ENCODE peak calls at places on chromosome 3, in four cellular contexts. B is K562, C is H1, W is HepG2. X is an unnamed sample.

GRCh38 chr3:193815246-193816027 is 222.4 kb downstream of the OPA1 start:
- DNase-seq in B (no peak), C (no peak), W (no peak), X (no peak)

GRCh38 chr3:94440767-94441493 is 378.1 kb downstream of the NSUN3 start:
- DNase-seq in B (no peak), C (no peak), W (peak), X (no peak)

GRCh38 chr3:160486459-160486869 is 36.9 kb upstream of the TRIM59 start:
- DNase-seq in C (no peak), W (peak), B (no peak), X (peak)

GRCh38 chr3:147758786-147759185 is 349.6 kb downstream of the ZIC1 start:
- DNase-seq in B (no peak), W (no peak), C (no peak), X (no peak)

GRCh38 chr3:189967254-189967865 is 153.3 kb downstream of the P3H2 start:
- DNase-seq in C (no peak), B (peak), W (peak), X (peak)

GRCh38 chr3:122636697-122637096 is 43.9 kb upstream of the PARP14 start:
- DNase-seq in W (no peak), B (no peak), C (no peak), X (no peak)

GRCh38 chr3:73365756-73366397 is 258.9 kb downstream of the PDZRN3 start:
- DNase-seq in B (no peak), C (no peak), W (no peak), X (no peak)

GRCh38 chr3:7800006-7800780 is 701.4 kb upstream of the LMCD1 start:
- DNase-seq in B (no peak), W (no peak), C (no peak), X (no peak)

GRCh38 chr3:100333970-100334339 is 602 bp upstream of the NIT2 start:
- DNase-seq in W (no peak), B (no peak), C (no peak), X (no peak)

GRCh38 chr3:128487813-128488635 is 5.0 kb downstream of the GATA2 start:
- DNase-seq in B (peak), W (peak), C (peak), X (peak)

GRCh38 chr3:14154895-14155432 is 23.4 kb downstream of the XPC start:
- DNase-seq in C (no peak), B (no peak), W (no peak), X (no peak)

GRCh38 chr3:23172059-23172458 is 31.1 kb upstream of the UBE2E2 start:
- DNase-seq in C (no peak), W (no peak), B (no peak), X (no peak)

GRCh38 chr3:57910988-57911387 is 97.2 kb upstream of the FLNB start:
- DNase-seq in W (peak), C (no peak), B (no peak), X (peak)

GRCh38 chr3:58824285-58824684 is 157.7 kb upstream of the FAM3D start:
- DNase-seq in W (peak), B (peak), C (peak), X (peak)

GRCh38 chr3:62604301-62604700 is 231.0 kb upstream of the FEZF2 start:
- DNase-seq in B (no peak), C (no peak), W (no peak), X (no peak)

GRCh38 chr3:177602601-177603136 is 405.4 kb upstream of the TBL1XR1 start:
- DNase-seq in B (no peak), W (no peak), C (no peak), X (no peak)

GRCh38 chr3:65107174-65107573 is 419.4 kb upstream of the ADAMTS9 start:
- DNase-seq in C (no peak), B (no peak), W (no peak), X (no peak)

GRCh38 chr3:96294143-96294542 is 520.3 kb upstream of the EPHA6 start:
- DNase-seq in B (no peak), W (no peak), C (no peak), X (no peak)

GRCh38 chr3:190384241-190384863 is 3.6 kb upstream of the CLDN16 start:
- DNase-seq in C (no peak), B (no peak), W (peak), X (peak)

GRCh38 chr3:54826255-54826691 is 101.6 kb downstream of the LRTM1 start:
- DNase-seq in B (no peak), W (no peak), C (no peak), X (no peak)

GRCh38 chr3:135103913-135104312 is 308.9 kb downstream of the EPHB1 start:
- DNase-seq in C (no peak), B (no peak), W (no peak), X (no peak)

GRCh38 chr3:102265720-102266119 is 169.1 kb upstream of the ZPLD1 start:
- DNase-seq in C (no peak), W (no peak), B (no peak), X (no peak)

GRCh38 chr3:117611242-117611641 is 901.7 kb downstream of the TUSC7 start:
- DNase-seq in W (no peak), C (no peak), B (no peak), X (no peak)

GRCh38 chr3:61381745-61382392 is 130.6 kb upstream of the FHIT start:
- DNase-seq in C (no peak), B (peak), W (peak), X (peak)

GRCh38 chr3:61789861-61790260 is 228.5 kb downstream of the PTPRG start:
- DNase-seq in W (no peak), C (no peak), B (no peak), X (no peak)

GRCh38 chr3:151798476-151798875 is 15.4 kb upstream of the AADAC start:
- DNase-seq in B (no peak), W (no peak), C (no peak), X (no peak)

GRCh38 chr3:24704496-24704895 is 209.8 kb upstream of the THRB start:
- DNase-seq in C (no peak), W (no peak), B (no peak), X (no peak)

GRCh38 chr3:133894334-133895207 is 1.1 kb downstream of the RAB6B start:
- DNase-seq in W (no peak), C (no peak), B (peak), X (no peak)

GRCh38 chr3:88075497-88075896 is 16.4 kb downstream of the ZNF654 start:
- DNase-seq in B (no peak), C (no peak), W (no peak), X (no peak)

GRCh38 chr3:171875923-171876412 is 32.8 kb downstream of the TMEM212 start:
- DNase-seq in B (no peak), C (no peak), W (peak), X (no peak)

GRCh38 chr3:157159037-157159761 is 748 bp downstream of the CCNL1 start:
- DNase-seq in B (no peak), C (no peak), W (peak), X (no peak)

GRCh38 chr3:35987386-35987785 is 348.1 kb downstream of the ARPP21 start:
- DNase-seq in W (no peak), B (no peak), C (no peak), X (no peak)

GRCh38 chr3:194632983-194633348 is 253 bp downstream of the TMEM44 start:
- DNase-seq in W (no peak), C (no peak), B (peak), X (no peak)

GRCh38 chr3:192795021-192795420 is 67.7 kb upstream of the FGF12 start:
- DNase-seq in B (no peak), W (no peak), C (no peak), X (no peak)

GRCh38 chr3:32313723-32314473 is 75.4 kb downstream of the CMTM8 start:
- DNase-seq in W (no peak), B (no peak), C (no peak), X (peak)

GRCh38 chr3:186966406-186966805 is 36.1 kb downstream of the ST6GAL1 start:
- DNase-seq in C (no peak), W (no peak), B (no peak), X (no peak)

GRCh38 chr3:186965141-186965879 is 35.0 kb downstream of the ST6GAL1 start:
- DNase-seq in W (no peak), C (no peak), B (no peak), X (no peak)

GRCh38 chr3:186963636-186964035 is 33.3 kb downstream of the ST6GAL1 start:
- DNase-seq in B (no peak), W (no peak), C (no peak), X (no peak)

GRCh38 chr3:186964071-186964470 is 33.7 kb downstream of the ST6GAL1 start:
- DNase-seq in W (no peak), B (no peak), C (no peak), X (no peak)

GRCh38 chr3:186964629-186965028 is 34.3 kb downstream of the ST6GAL1 start:
- DNase-seq in C (no peak), W (no peak), B (no peak), X (no peak)
- H3K9ac ChIP-seq in C (no peak), W (no peak), B (no peak), X (no peak)

DNA sequence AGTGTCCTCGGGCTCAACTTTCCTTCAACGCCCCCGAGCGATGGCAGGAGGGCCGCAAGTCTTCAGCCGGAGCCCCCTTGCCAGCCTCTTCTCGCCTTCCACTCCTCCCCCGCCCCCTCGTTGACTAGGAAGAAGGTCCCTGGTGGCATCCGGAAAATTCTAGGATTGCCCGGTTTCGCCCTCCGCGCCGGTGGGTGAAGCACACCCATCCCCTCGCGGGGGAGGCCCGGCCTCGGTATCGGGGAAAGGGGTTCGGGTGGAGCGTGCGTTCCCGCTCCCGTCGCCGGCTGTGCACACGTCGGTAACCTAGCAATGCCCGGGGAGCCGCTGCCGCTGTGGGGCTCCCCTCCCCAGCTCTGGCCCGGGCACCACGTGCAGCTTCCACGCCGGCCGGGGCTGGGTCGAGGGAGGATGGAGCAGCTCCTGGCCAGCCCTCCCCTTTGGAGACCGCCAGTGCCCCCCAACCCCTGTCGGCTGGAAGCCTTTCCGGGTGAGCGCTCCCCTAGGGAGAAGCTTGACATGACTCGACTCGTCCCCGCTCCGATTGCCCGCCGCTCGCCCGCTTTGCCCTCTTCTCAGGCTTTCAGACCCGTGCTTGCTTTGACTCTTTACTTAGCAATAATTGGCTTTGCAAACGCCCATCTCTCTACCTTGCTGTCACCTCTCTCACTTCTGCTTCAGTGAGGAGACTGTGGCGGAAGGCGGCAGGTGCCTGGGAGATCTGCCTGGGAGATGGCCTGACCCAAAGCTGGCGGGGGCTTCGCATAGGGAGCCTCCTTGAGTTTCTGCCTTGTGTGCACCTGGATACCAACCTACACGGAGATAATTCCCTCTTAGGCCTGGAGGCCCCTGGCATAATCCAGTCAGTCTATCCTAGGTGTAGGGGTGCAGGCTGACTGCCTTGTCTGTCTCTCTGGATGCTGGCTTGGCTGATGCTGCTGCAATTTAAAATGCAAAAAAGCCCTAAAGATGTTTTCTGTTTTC is 1.4 kb downstream of the CACNA1D start:
- DNase-seq in B (no peak), W (no peak), C (no peak), X (no peak)
- TF ChIP-seq FOSL1 in B (no peak), W (no peak), C (no peak), X (no peak)

GRCh38 chr3:49803464-49804140 is 541 bp downstream of the INKA1 start:
- DNase-seq in W (no peak), C (no peak), B (peak), X (no peak)
- TF ChIP-seq POLR2A in W (no peak), C (no peak), B (no peak), X (no peak)

GRCh38 chr3:52225452-52226228 is at the start of gene TLR9:
- DNase-seq in W (no peak), C (no peak), B (no peak), X (no peak)
- H3K9ac ChIP-seq in W (no peak), C (no peak), B (peak), X (no peak)

GRCh38 chr3:148861277-148861869 is 3.7 kb upstream of the CPA3 start:
- DNase-seq in C (no peak), B (peak), W (peak), X (peak)
- TF ChIP-seq FOSL1 in C (no peak), B (no peak), W (no peak), X (no peak)

DNA sequence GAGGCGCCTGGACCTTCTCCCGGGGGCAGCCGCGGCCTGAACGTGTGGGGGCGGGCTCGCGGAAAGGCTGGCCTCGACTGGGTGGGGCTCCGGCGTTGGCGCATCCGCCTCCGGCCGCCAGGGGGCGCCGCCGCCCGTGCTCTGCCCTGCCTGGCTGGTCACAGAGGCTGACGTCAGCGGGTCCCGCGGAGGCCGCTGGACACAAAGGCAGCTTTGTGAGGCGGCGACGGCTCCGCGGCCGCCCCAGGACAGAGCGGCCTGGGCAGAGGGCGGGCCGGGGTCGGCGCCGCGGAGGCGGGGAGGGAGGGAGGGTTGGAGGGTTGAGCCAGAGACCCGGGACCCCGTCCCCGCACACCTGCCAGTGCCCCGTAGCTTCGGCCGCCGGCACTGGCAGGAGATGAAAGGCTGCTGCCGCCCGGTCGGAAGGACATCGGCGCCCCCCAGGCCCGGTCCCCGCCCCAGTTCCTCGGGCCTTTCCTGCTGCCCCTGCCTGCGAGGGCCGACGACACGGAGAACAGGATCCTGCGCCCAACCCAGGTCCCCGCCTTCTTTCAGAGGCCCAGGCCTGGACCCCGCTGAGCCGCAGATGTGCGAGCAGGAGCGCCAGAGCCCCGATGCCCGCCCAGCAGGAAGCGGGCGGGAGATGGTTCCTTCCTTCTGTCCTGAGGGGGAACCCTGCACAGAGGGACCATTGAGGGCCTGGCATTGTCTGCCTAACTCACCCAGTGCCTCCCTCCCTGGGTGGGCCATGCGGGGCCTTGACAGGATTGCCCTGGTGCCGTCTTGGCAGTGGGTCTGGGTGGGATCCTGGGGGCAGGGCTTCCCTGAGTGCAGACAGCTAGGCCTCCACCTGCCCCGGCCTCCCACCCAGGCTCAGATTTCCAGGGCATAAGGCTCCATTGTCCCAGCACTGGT is 8.7 kb upstream of the SEMA3B start:
- DNase-seq in W (peak), B (peak), C (no peak), X (no peak)
- TF ChIP-seq POLR2A in W (peak), B (peak), C (peak), X (no peak)

DNA sequence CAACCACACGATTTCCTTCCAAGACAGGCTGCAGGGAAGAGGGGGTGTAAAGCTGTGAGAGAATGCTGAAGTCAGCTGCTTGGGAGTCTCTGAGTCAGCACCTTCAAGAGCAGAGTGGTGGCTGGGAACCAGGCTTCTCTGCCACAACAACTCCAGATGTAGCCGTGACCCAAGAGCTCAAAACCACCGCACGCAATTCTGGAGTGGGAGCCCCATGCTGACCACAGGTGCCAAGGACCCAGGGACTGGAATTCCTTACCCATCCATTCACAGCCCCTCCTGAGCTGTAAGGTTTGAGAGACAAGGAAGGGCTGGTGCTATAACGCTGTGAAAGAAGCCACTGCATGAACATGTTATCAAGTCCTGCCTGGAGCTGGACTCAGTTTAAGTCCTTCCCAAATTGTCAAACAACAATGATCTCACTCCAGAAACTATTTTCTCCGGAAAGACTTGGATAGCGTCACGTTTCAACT is 61.4 kb downstream of the UMPS start:
- DNase-seq in B (no peak), C (no peak), W (no peak), X (no peak)
- H3K9ac ChIP-seq in B (no peak), C (no peak), W (no peak), X (no peak)

DNA sequence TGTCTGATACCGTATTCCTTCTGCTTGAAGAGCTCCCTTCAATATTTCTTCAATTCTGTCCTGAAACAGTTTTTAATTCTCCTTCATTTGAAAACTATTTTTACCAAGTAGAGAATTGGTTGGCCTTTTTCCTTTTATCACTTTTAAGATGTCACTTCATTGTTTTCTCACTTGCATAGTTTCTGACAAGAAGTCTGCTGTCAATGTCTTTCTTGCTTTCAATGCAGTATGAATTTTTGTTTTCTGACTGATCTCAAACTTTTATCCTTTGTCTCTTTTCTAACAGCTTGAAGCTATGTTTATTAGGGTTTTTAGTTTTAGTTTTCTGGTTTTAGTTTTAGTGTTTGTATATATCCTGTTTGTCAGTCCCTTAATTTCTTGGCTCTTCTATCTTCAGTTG is 364.8 kb upstream of the TPRG1 start:
- DNase-seq in B (no peak), C (no peak), W (no peak), X (peak)
- TF ChIP-seq FOSL1 in B (no peak), C (no peak), W (no peak), X (no peak)